ENCODE peak calls at places on chromosomes 6 and 20, in eight cellular contexts. Y, W, H, L, P, J, O and M are unnamed samples. For H3K27me3 and H3K4me1, the result is how much of the 10 kb centered on the place peaks cover.

GRCh38 chr6:90676516-90676915 is 89.6 kb upstream of the MAP3K7 start:
- DNase-seq in J (no peak), W (peak), H (no peak), P (no peak), O (no peak), L (no peak), Y (no peak), M (no peak)

GRCh38 chr6:42331019-42331418 is 113.4 kb upstream of the MRPS10 start:
- DNase-seq in J (no peak), W (no peak), H (no peak), L (no peak), O (no peak), Y (no peak), P (no peak), M (no peak)

GRCh38 chr6:112571486-112571885 is 224.4 kb downstream of the RFPL4B start:
- DNase-seq in P (no peak), L (no peak), H (peak), W (no peak), J (peak), O (no peak), Y (no peak), M (no peak)

GRCh38 chr6:46736913-46737312 is 1.7 kb upstream of the PLA2G7 start:
- DNase-seq in W (no peak), O (no peak), L (no peak), J (no peak), P (no peak), Y (no peak), H (no peak), M (no peak)

GRCh38 chr6:12956991-12957320 is 240.4 kb downstream of the PHACTR1 start:
- DNase-seq in P (no peak), H (no peak), Y (no peak), W (no peak), L (no peak), J (no peak), O (no peak), M (no peak)

GRCh38 chr6:114421219-114421618 is 78.4 kb upstream of the HS3ST5 start:
- DNase-seq in O (no peak), W (peak), J (no peak), H (no peak), P (no peak), L (no peak), Y (no peak), M (no peak)

GRCh38 chr6:35024601-35025054 is 116.5 kb downstream of the TCP11 start:
- DNase-seq in H (no peak), J (peak), W (peak), L (no peak), Y (no peak), P (no peak), O (no peak), M (peak)

GRCh38 chr6:6751615-6752014 is 163.1 kb downstream of the LY86 start:
- DNase-seq in H (peak), Y (peak), W (no peak), L (no peak), O (no peak), J (no peak), P (no peak), M (no peak)

GRCh38 chr20:10710995-10711775 is 37.4 kb upstream of the JAG1 start:
- DNase-seq in Y (no peak), H (no peak), P (no peak), O (no peak), J (peak), L (no peak), W (no peak), M (no peak)

GRCh38 chr6:33417127-33417902 is 592 bp downstream of the CUTA start:
- DNase-seq in O (peak), W (peak), J (no peak), Y (no peak), P (no peak), L (no peak), H (peak), M (peak)

GRCh38 chr6:34938268-34938667 is 49.2 kb downstream of the ANKS1A start:
- DNase-seq in O (no peak), J (peak), L (no peak), P (no peak), Y (peak), H (no peak), W (no peak), M (no peak)

GRCh38 chr20:57627339-57627738 is 7.1 kb upstream of the ZBP1 start:
- DNase-seq in W (no peak), O (no peak), P (no peak), L (no peak), H (no peak), Y (no peak), J (no peak), M (no peak)

GRCh38 chr20:13121840-13122515 is 99.1 kb upstream of the ISM1 start:
- DNase-seq in P (no peak), H (no peak), J (no peak), Y (no peak), L (no peak), O (no peak), W (no peak), M (no peak)

DNA sequence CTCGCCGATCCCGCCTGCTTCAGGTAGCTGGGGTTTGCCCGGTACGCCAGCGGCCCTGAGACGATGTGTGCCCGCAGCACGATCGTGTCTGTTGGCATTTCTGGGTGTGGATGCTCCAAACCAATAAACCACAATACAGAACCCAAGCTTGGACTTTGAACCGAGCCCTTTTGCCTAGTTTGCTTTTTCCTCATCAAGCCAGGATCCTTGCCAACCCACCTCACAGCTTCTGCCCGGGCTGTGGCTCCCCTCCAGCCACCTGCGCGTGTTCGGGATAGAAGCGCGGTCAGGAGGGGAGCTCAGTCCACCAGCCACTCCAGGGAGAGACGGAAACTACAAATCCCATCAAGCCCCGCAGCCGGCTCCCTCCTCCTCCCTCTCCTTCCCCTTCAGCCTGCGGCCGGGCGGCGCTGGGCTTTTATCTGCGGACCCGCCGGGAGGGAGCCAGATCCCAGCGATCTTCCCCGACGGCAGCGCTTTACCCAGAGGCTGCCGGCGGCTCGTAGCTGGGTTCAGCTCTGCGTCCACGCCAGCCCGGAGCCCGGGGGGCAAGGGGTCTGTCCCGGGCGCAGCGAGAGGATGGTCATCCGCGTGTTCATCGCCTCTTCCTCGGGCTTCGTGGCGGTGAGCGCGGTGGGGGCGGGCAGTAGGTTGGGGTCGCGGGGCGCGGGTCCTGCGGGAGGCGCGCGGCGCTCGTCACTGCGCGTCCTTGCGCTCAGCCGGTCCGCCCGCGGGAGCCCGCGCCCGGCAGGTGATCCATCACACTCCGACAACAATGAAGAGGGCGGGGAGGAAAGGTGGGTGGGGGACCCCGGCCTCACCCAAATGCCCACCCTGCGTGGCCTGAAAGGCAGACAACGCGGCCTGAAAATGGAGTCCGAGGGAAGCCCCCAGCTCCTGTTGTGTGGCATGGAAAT is at the start of gene SH3BGRL2:
- DNase-seq in L (no peak), P (no peak), W (peak), Y (peak), J (peak), O (no peak), H (peak), M (peak)
- H3K4me3 ChIP-seq in L (peak), P (no peak), W (peak), Y (peak), J (peak), O (peak), H (peak), M (peak)

GRCh38 chr6:27757307-27757706 is 154.9 kb downstream of the OR2B2 start:
- DNase-seq in H (peak), W (peak), J (peak), L (peak), O (peak), P (peak), Y (no peak), M (no peak)

GRCh38 chr6:27753668-27754407 is 158.4 kb downstream of the OR2B2 start:
- DNase-seq in Y (peak), L (peak), J (peak), P (peak), O (peak), W (peak), H (peak), M (peak)

GRCh38 chr6:27754408-27754782 is 157.8 kb downstream of the OR2B2 start:
- DNase-seq in Y (no peak), J (no peak), P (no peak), L (no peak), H (no peak), O (no peak), W (no peak), M (no peak)

GRCh38 chr6:27758471-27758870 is 153.7 kb downstream of the OR2B2 start:
- DNase-seq in P (no peak), L (no peak), J (no peak), O (no peak), Y (no peak), H (no peak), W (peak), M (no peak)

GRCh38 chr6:27755768-27756167 is 156.4 kb downstream of the OR2B2 start:
- DNase-seq in L (no peak), O (no peak), W (no peak), J (no peak), P (no peak), Y (no peak), H (no peak), M (no peak)
- H3K27me3 ChIP-seq in L (under half), O (under half), W (half or more), J (under half), P (under half), Y (under half), H (under half), M (under half)

GRCh38 chr6:24636681-24637080 is 9.3 kb downstream of the KIAA0319 start:
- DNase-seq in L (no peak), O (no peak), P (no peak), Y (no peak), H (no peak), W (no peak), J (no peak), M (no peak)
- H3K4me1 ChIP-seq in L (under half), O (under half), P (under half), Y (under half), H (under half), W (under half), J (under half), M (under half)

DNA sequence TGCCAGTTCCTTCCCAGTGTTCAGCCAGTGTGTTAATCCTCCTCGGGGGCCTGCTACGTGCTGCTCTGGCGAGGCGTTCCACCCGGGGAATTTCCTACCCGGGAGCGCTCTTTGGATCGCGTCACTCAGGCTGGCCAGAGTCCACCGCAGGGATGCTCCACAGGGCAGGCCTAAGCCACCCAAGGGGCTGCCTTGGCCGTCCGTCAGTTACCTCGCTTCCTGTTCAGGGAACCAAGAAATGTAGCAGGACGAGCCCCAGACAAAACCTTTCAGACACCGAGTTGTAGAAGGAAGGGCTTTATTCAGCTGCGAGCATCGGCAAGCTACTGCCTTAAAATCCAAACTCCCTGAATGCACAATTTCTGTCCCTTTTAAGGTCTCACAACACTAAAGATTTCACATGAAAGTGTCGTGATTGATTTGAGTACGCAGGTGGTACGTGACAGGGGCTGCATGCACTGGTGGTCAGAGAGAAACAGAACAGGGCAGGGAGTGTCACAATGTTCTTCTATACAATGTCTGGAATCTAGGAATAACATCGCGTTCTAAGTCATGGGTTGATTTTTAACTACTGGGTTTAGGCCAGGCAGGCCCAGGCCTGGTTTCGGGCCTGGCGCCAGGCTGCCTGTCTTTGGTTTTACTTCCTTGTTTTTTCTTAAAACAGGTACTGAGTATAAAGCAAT is 15.7 kb upstream of the POU5F1 start:
- DNase-seq in O (no peak), Y (peak), L (no peak), W (no peak), H (peak), J (peak), P (no peak), M (no peak)
- H3K4me3 ChIP-seq in O (no peak), Y (peak), L (no peak), W (no peak), H (peak), J (peak), P (no peak), M (no peak)